ENCODE peak calls at places on chromosomes 4 and X, in four cellular contexts. V is Panc1, J is GM23248, C is kidney. E is an unnamed sample.

GRCh38 chr4:106746451-106746850 is 289.7 kb downstream of the DKK2 start:
- DNase-seq in V (no peak), J (peak; percentile 80), C (no peak), E (peak; percentile 75)

GRCh38 chrX:25968920-25969319 is 169.2 kb upstream of the MAGEB18 start:
- DNase-seq in V (no peak), J (no peak), C (no peak), E (peak; percentile 65)

GRCh38 chrX:49271341-49271740 is 1.7 kb downstream of the PPP1R3F start:
- DNase-seq in V (no peak), J (no peak), C (no peak), E (no peak)

GRCh38 chr4:65671402-65671801 is 1.1 kb upstream of the EPHA5 start:
- DNase-seq in V (no peak), J (no peak), C (no peak), E (no peak)

GRCh38 chr4:153643406-153644016 is 40.6 kb upstream of the TLR2 start:
- DNase-seq in V (no peak), J (peak; percentile 59), C (no peak), E (peak; percentile 80)

GRCh38 chr4:126965876-126966275 is 666.9 kb upstream of the INTU start:
- DNase-seq in V (no peak), J (no peak), C (no peak), E (peak; percentile 56)

GRCh38 chrX:153392642-153393321 is 8.4 kb downstream of the PNMA6E start:
- DNase-seq in V (no peak), J (no peak), C (no peak), E (no peak)

GRCh38 chrX:139126493-139126892 is 404.0 kb upstream of the F9 start:
- DNase-seq in V (no peak), J (peak; percentile 37), C (no peak), E (peak; percentile 66)

GRCh38 chr4:137946423-137946822 is 295.7 kb downstream of the SLC7A11 start:
- DNase-seq in V (no peak), J (peak; percentile 40), C (no peak), E (no peak)

GRCh38 chr4:78150465-78150864 is 93.3 kb downstream of the FRAS1 start:
- DNase-seq in V (no peak), J (no peak), C (no peak), E (no peak)

GRCh38 chr4:2237267-2237666 is 4.7 kb downstream of the HAUS3 start:
- DNase-seq in V (no peak), J (no peak), C (no peak), E (no peak)

GRCh38 chr4:181301735-181302380 is 941.3 kb upstream of the TENM3 start:
- DNase-seq in V (peak; percentile 10), J (peak; percentile 3), C (no peak), E (peak; percentile 50)

GRCh38 chrX:18537524-18537923 is 112.1 kb downstream of the CDKL5 start:
- DNase-seq in V (no peak), J (no peak), C (no peak), E (no peak)

GRCh38 chrX:104172121-104172520 is 5.9 kb downstream of the FAM199X start:
- DNase-seq in V (no peak), J (no peak), C (no peak), E (no peak)

GRCh38 chrX:29407357-29407756 is 808.0 kb upstream of the MAGEB2 start:
- DNase-seq in V (no peak), J (no peak), C (no peak), E (no peak)

GRCh38 chr4:98522603-98523395 is 135.6 kb downstream of the TSPAN5 start:
- DNase-seq in V (peak; percentile 28), J (peak; percentile 93), C (no peak), E (peak; percentile 38)

GRCh38 chrX:132004728-132005127 is 18.4 kb upstream of the STK26 start:
- DNase-seq in V (no peak), J (peak; percentile 2), C (no peak), E (no peak)

GRCh38 chr4:38815879-38816782 is 11.5 kb upstream of the TLR1 start:
- DNase-seq in V (no peak), J (no peak), C (no peak), E (no peak)

GRCh38 chr4:1293981-1294380 is 4.3 kb downstream of the MAEA start:
- DNase-seq in V (no peak), J (no peak), C (peak; percentile 53), E (no peak)

GRCh38 chr4:128521156-128521555 is 233.5 kb upstream of the PGRMC2 start:
- DNase-seq in V (no peak), J (peak; percentile 56), C (no peak), E (no peak)

GRCh38 chrX:29617276-29617675 is 598.1 kb upstream of the MAGEB2 start:
- DNase-seq in V (no peak), J (peak; percentile 58), C (no peak), E (peak; percentile 38)

GRCh38 chrX:132480581-132481203 is 8.1 kb downstream of the MBNL3 start:
- DNase-seq in V (no peak), J (peak; percentile 58), C (no peak), E (peak; percentile 79)

GRCh38 chr4:24392613-24393012 is 191.7 kb downstream of the DHX15 start:
- DNase-seq in V (no peak), J (no peak), C (no peak), E (no peak)

GRCh38 chr4:158657291-158657690 is 14.4 kb downstream of the C4orf46 start:
- DNase-seq in V (no peak), J (no peak), C (no peak), E (no peak)

GRCh38 chr4:138522366-138522765 is 280.2 kb upstream of the SLC7A11 start:
- DNase-seq in V (peak; percentile 5), J (peak; percentile 56), C (no peak), E (peak; percentile 46)

GRCh38 chrX:131779313-131779712 is 235.4 kb downstream of the OR13H1 start:
- DNase-seq in V (no peak), J (no peak), C (no peak), E (no peak)

GRCh38 chrX:8897259-8897658 is 96.1 kb upstream of the FAM9A start:
- DNase-seq in V (no peak), J (peak; percentile 56), C (no peak), E (no peak)

GRCh38 chrX:71623714-71624113 is 5.4 kb upstream of the CXCR3 start:
- DNase-seq in V (no peak), J (no peak), C (no peak), E (no peak)

GRCh38 chr4:88880001-88880400 is 177.0 kb downstream of the FAM13A start:
- DNase-seq in V (no peak), J (no peak), C (no peak), E (no peak)

GRCh38 chr4:88880501-88881226 is 176.3 kb downstream of the FAM13A start:
- DNase-seq in V (no peak), J (no peak), C (no peak), E (peak; percentile 21)

GRCh38 chr4:88878624-88879023 is 178.4 kb downstream of the FAM13A start:
- DNase-seq in V (no peak), J (no peak), C (no peak), E (no peak)

DNA sequence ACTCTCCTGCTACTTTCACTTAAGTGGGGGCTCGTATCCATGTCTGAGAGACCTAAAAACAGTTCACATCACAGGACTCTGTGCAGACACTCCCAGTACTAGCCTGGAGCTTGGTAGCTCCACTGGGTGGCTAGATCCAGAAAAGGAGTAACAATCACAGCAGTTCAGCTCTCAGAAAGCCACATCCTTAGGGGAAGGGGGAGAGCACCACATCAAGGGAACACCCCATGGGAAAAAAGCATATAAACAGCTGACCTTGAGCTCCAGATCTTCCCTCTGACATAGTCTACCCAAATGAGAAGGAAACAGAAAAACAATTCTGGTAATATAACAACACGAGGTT is 175.8 kb downstream of the FAM13A start:
- DNase-seq in V (no peak), J (no peak), C (no peak), E (no peak)
- H3K4me1 ChIP-seq in V (no peaks in the 10 kb centered on the region), J (no peaks in the 10 kb centered on the region), C (no peaks in the 10 kb centered on the region), E (no peaks in the 10 kb centered on the region)

DNA sequence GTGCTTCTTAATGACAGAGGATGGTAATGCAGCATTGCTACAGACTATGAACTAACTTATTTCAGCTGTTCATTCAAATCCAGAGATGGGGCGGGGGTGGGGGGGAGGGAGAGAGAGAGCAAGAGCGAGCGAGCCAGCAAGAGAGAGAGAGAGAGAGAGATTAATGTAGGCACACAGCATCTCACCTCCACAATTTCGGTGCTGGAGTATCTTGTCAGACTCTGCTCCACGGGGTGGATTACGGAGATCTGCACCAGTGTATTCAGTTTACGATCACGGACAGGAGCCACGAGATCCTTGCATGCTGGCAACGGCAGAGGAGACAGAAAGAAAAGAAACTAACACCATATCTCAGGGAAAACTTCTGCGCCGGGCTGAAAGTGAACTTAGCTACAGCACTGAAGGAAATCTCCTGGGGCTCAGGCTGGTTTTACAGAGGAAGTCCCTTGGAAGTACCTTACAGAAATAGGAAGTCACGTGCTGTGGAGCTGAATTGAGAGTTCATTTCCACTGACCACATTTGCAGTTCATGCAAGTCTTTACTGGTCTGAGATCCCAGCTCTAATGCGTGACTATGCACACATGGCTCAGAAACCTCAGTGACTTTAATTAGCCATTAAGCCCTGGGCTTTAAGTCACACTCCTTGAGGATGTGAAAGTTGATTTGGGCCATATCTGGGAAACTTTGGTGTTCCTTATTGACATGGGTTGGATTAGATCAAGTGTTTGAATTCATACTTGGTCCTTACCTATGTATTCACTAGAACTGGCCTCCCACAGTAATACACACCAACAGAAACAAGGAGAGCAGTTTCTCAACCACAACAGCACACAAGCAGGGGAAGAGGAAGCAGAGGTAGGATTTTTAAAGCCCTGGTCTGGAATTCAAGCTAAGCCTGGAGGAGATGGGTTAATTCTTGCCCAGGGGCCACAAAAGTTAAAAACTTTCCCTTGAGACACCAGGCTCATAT is 440.8 kb downstream of the INPP4B start:
- DNase-seq in V (no peak), J (peak; percentile 86), C (peak; percentile 51), E (peak; percentile 96)
- H3K4me1 ChIP-seq in V (peaks cover 25% of the 10 kb centered on the region), J (peaks cover 68% of the 10 kb centered on the region), C (peaks cover 4% of the 10 kb centered on the region), E (peaks cover 64% of the 10 kb centered on the region)

GRCh38 chr4:8296491-8296890 is 26.9 kb downstream of the HTRA3 start:
- DNase-seq in V (no peak), J (no peak), C (peak; percentile 58), E (no peak)

GRCh38 chr4:8297141-8297601 is 27.6 kb downstream of the HTRA3 start:
- DNase-seq in V (no peak), J (no peak), C (peak; percentile 51), E (no peak)

GRCh38 chr4:8300832-8301231 is 31.3 kb downstream of the HTRA3 start:
- DNase-seq in V (no peak), J (no peak), C (no peak), E (no peak)

GRCh38 chr4:8295471-8295870 is 25.9 kb downstream of the HTRA3 start:
- DNase-seq in V (no peak), J (no peak), C (peak; percentile 39), E (no peak)

DNA sequence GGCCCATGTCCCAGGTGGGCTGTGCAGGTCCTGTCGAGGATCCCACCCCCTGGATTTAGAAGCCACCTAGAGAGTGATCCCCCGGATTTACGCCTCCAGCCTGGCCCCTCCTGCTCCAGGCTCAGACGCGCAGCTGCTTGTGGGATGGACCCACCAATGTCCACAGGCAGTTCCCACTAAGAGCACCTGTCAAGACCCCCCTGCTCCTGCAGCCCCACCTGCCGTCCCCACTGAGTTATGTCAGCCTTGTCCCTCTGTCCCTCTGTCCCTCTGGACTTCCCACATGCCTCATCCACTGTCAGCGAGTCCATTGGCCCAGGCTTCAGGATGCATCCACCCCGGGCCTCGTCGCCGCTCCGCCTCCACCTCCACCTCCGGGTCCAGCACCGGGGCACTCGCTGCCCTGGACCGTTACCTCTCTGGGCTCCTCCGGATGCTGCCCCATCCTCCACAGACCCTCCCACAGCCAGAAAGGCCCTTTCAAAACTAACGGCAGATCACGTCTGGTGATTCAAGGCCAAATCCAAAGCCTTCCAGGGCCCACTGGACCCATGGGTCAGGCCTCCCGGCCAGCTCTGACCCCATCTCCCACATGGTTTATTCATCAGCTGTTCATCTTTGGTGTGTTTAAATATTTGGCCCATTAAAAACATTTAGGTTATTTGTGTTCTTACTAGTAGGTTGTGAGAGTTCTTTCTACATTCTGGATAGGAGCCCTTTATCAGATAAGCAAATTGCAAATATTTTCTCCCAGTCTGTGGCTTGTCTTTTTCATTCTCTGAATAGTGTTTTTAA is 28.3 kb downstream of the HTRA3 start:
- DNase-seq in V (no peak), J (no peak), C (peak; percentile 52), E (no peak)
- H3K4me1 ChIP-seq in V (no peaks in the 10 kb centered on the region), J (no peaks in the 10 kb centered on the region), C (no peaks in the 10 kb centered on the region), E (no peaks in the 10 kb centered on the region)

GRCh38 chrX:119686087-119686639 is 6.8 kb downstream of the SEPTIN6 start:
- DNase-seq in V (no peak), J (peak; percentile 57), C (peak; percentile 51), E (peak; percentile 24)
- H3K4me1 ChIP-seq in V (peaks cover 30% of the 10 kb centered on the region), J (peaks cover 43% of the 10 kb centered on the region), C (no peaks in the 10 kb centered on the region), E (peaks cover 27% of the 10 kb centered on the region)

E was measured in A673.